ENCODE peak calls at places on chromosomes 13 and 19, in six cellular contexts. Q, I, C, B, P and S are unnamed samples.

GRCh38 chr13:42702726-42703125 is 78.7 kb upstream of the FAM216B start:
- DNase-seq in Q (no peak), I (no peak), C (no peak), B (peak), P (no peak), S (no peak)

GRCh38 chr19:38915329-38916321 is 3.6 kb upstream of the CCER2 start:
- DNase-seq in Q (no peak), I (no peak), C (no peak), B (no peak), P (no peak), S (no peak)

GRCh38 chr19:11092181-11092538 is 2.9 kb downstream of the LDLR start:
- DNase-seq in Q (no peak), I (peak), C (no peak), B (peak), P (no peak), S (peak)

GRCh38 chr13:75864718-75865117 is 228.6 kb downstream of the LMO7 start:
- DNase-seq in Q (no peak), I (no peak), C (no peak), B (peak), P (no peak), S (peak)

GRCh38 chr13:105703843-105704242 is 831.6 kb downstream of the EFNB2 start:
- DNase-seq in Q (no peak), I (no peak), C (no peak), B (no peak), P (no peak), S (no peak)

GRCh38 chr13:93529961-93530360 is 303.4 kb downstream of the GPC6 start:
- DNase-seq in Q (no peak), I (no peak), C (no peak), B (no peak), P (no peak), S (peak)

GRCh38 chr19:873084-874019 is 13.9 kb downstream of the CFD start:
- DNase-seq in Q (peak), I (no peak), C (peak), B (no peak), P (no peak), S (peak)

GRCh38 chr19:6616011-6616410 is 25.1 kb upstream of the CD70 start:
- DNase-seq in Q (no peak), I (no peak), C (no peak), B (peak), P (no peak), S (peak)

GRCh38 chr19:3065675-3066357 is 3.5 kb upstream of the TLE5 start:
- DNase-seq in Q (no peak), I (peak), C (peak), B (no peak), P (no peak), S (no peak)

DNA sequence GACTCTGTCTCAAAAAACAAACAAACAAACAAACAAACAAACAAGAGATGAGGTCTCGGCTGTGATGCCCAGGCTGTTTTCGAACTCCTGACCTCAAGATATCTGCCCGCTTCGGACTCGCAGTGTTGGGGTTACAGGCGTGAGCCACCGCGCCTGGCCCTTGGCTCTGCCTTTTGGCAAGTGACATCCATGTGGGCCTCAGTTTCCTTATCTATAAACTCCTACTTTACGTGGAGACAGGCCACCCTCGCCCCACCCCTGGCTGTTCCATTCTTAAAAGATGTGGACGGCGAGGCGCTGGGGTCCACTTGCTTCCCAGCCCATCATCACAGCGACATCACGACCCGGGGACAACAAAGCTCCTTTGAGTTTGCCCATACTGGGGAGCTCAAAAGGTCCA is 1.7 kb downstream of the TSSK6 start:
- DNase-seq in Q (no peak), I (no peak), C (no peak), B (no peak), P (no peak), S (no peak)
- H3K4me3 ChIP-seq in Q (no peak), I (no peak), C (no peak), B (no peak), P (peak), S (no peak)

DNA sequence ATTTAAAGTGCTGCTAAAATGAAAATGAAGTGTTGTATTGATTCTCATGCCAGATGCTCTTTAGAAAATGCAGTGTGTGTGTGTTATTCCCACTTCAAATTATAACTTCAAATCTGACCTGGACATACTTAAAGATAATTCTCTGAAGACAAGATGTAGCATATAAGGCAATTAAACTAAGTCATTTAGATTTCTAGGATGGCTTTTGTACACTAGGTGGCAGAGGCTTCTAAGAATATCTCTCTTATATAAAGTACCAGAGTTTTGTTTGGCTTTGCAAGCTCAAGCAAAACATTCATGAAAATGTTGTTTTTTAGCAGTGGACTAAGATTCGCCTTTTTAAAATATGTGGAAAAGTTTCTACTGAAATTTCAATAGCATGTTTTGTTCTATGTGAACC is 407.2 kb downstream of the GPC5 start:
- DNase-seq in Q (no peak), I (no peak), C (no peak), B (no peak), P (no peak), S (no peak)
- TF ChIP-seq CTCF in Q (peak), I (no peak), C (no peak), B (peak), P (no peak), S (no peak)

GRCh38 chr13:20114066-20114465 is 46.8 kb downstream of the GJA3 start:
- DNase-seq in Q (no peak), I (no peak), C (no peak), B (no peak), P (no peak), S (no peak)

GRCh38 chr13:20119960-20120359 is 40.9 kb downstream of the GJA3 start:
- DNase-seq in Q (no peak), I (no peak), C (no peak), B (no peak), P (no peak), S (no peak)

GRCh38 chr13:20121154-20121515 is 39.7 kb downstream of the GJA3 start:
- DNase-seq in Q (no peak), I (no peak), C (no peak), B (no peak), P (no peak), S (no peak)

GRCh38 chr13:20116213-20116612 is 44.6 kb downstream of the GJA3 start:
- DNase-seq in Q (no peak), I (no peak), C (no peak), B (no peak), P (no peak), S (no peak)

GRCh38 chr13:20118268-20119140 is 42.3 kb downstream of the GJA3 start:
- DNase-seq in Q (peak), I (peak), C (no peak), B (peak), P (no peak), S (peak)
- H3K4me3 ChIP-seq in Q (peak), I (peak), C (peak), B (peak), P (peak), S (peak)

DNA sequence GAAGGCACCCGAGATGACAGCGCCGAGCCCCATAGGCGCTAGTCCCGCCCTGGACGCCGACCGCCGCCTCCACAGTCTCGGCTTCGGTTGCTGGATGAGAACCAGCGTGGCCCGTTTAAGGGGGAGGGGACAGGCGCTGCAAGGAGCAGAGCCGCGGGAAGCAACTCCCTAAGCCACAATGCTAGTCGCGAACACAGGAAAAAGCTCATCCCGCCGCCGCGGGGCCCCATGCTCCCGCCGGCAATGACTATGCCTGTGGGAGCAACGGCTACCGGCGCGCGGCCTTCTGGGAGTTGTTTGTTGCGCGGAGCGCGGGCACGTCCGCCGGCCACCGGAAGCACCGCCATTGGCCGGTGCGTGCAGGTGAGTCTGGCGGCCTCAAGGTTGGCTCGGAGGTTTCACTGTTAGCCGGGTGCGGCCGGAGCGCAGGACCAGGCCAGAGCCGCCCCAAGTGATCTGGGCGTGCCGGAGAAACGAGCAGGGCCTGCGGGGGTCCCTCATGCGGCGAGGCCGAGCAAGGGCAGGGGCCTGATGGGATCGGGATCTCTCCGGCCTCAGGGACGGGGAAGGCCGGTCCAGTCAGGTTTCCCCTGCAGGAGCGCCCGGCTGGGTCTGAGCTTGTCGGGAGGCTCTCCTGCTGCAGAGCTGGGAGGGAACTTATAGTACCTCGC is at the start of gene ZNF544:
- DNase-seq in Q (peak), I (peak), C (peak), B (peak), P (peak), S (peak)
- TF ChIP-seq CTCF in Q (peak), I (no peak), C (no peak), B (peak), P (no peak), S (no peak)